ENCODE peak calls at places on chromosome 1, in ten cellular contexts. One of them, this sample, is unnamed.

GRCh38 chr1:194295690-194296089 is 1109.3 kb upstream of the B3GALT2 start:
- DNase-seq in ureter: no peak
- DNase-seq in iPS DF 19.7: peak; percentile 23
- DNase-seq in CMK: no peak
- DNase-seq in H7: peak; percentile 3
- DNase-seq in HT1080: peak; percentile 11
- DNase-seq in lung: no peak
- DNase-seq in skeletal muscle cell: no peak
- DNase-seq in kidney tubule cell: peak; percentile 49
- DNase-seq in neural crest cell: no peak
- DNase-seq in this sample: no peak

GRCh38 chr1:246508897-246509688 is 2.0 kb upstream of the SMYD3 start:
- DNase-seq in ureter: no peak
- DNase-seq in iPS DF 19.7: no peak
- DNase-seq in CMK: no peak
- DNase-seq in H7: peak; percentile 46
- DNase-seq in HT1080: no peak
- DNase-seq in lung: no peak
- DNase-seq in skeletal muscle cell: no peak
- DNase-seq in kidney tubule cell: no peak
- DNase-seq in neural crest cell: no peak
- DNase-seq in this sample: no peak

GRCh38 chr1:36083635-36084501 is at the start of gene TEKT2:
- DNase-seq in ureter: no peak
- DNase-seq in iPS DF 19.7: no peak
- DNase-seq in CMK: peak; percentile 45
- DNase-seq in H7: peak; percentile 98
- DNase-seq in HT1080: no peak
- DNase-seq in lung: peak; percentile 42
- DNase-seq in skeletal muscle cell: no peak
- DNase-seq in kidney tubule cell: peak; percentile 27
- DNase-seq in neural crest cell: peak; percentile 68
- DNase-seq in this sample: peak; percentile 87

GRCh38 chr1:241950390-241950789 is 7.2 kb upstream of the BECN2 start:
- DNase-seq in ureter: no peak
- DNase-seq in iPS DF 19.7: no peak
- DNase-seq in CMK: no peak
- DNase-seq in H7: no peak
- DNase-seq in HT1080: no peak
- DNase-seq in lung: no peak
- DNase-seq in skeletal muscle cell: peak; percentile 59
- DNase-seq in kidney tubule cell: peak; percentile 28
- DNase-seq in neural crest cell: no peak
- DNase-seq in this sample: peak; percentile 42

GRCh38 chr1:201536542-201536941 is 2.4 kb upstream of the NAV1 start:
- DNase-seq in ureter: no peak
- DNase-seq in iPS DF 19.7: no peak
- DNase-seq in CMK: no peak
- DNase-seq in H7: no peak
- DNase-seq in HT1080: peak; percentile 81
- DNase-seq in lung: no peak
- DNase-seq in skeletal muscle cell: no peak
- DNase-seq in kidney tubule cell: peak; percentile 80
- DNase-seq in neural crest cell: no peak
- DNase-seq in this sample: peak; percentile 35

GRCh38 chr1:17780916-17781315 is 25.8 kb downstream of the ACTL8 start:
- DNase-seq in ureter: no peak
- DNase-seq in iPS DF 19.7: no peak
- DNase-seq in CMK: no peak
- DNase-seq in H7: no peak
- DNase-seq in HT1080: no peak
- DNase-seq in lung: no peak
- DNase-seq in skeletal muscle cell: no peak
- DNase-seq in kidney tubule cell: no peak
- DNase-seq in neural crest cell: no peak
- DNase-seq in this sample: no peak

GRCh38 chr1:191615422-191615821 is 542.8 kb upstream of the RGS18 start:
- DNase-seq in ureter: no peak
- DNase-seq in iPS DF 19.7: no peak
- DNase-seq in CMK: no peak
- DNase-seq in H7: no peak
- DNase-seq in HT1080: no peak
- DNase-seq in lung: no peak
- DNase-seq in skeletal muscle cell: no peak
- DNase-seq in kidney tubule cell: no peak
- DNase-seq in neural crest cell: no peak
- DNase-seq in this sample: no peak

GRCh38 chr1:1197188-1197500 is 9.2 kb downstream of the TNFRSF18 start:
- DNase-seq in ureter: no peak
- DNase-seq in iPS DF 19.7: no peak
- DNase-seq in CMK: no peak
- DNase-seq in H7: no peak
- DNase-seq in HT1080: no peak
- DNase-seq in lung: no peak
- DNase-seq in skeletal muscle cell: no peak
- DNase-seq in kidney tubule cell: no peak
- DNase-seq in neural crest cell: no peak
- DNase-seq in this sample: no peak

GRCh38 chr1:67988066-67988465 is 62.4 kb downstream of the DIRAS3 start:
- DNase-seq in ureter: no peak
- DNase-seq in iPS DF 19.7: no peak
- DNase-seq in CMK: no peak
- DNase-seq in H7: no peak
- DNase-seq in HT1080: no peak
- DNase-seq in lung: no peak
- DNase-seq in skeletal muscle cell: no peak
- DNase-seq in kidney tubule cell: no peak
- DNase-seq in neural crest cell: no peak
- DNase-seq in this sample: no peak

GRCh38 chr1:213951876-213952275 is 35.9 kb upstream of the PROX1 start:
- DNase-seq in ureter: no peak
- DNase-seq in iPS DF 19.7: no peak
- DNase-seq in CMK: no peak
- DNase-seq in H7: no peak
- DNase-seq in HT1080: no peak
- DNase-seq in lung: no peak
- DNase-seq in skeletal muscle cell: no peak
- DNase-seq in kidney tubule cell: no peak
- DNase-seq in neural crest cell: no peak
- DNase-seq in this sample: no peak

GRCh38 chr1:6163191-6163972 is 16.7 kb downstream of the CHD5 start:
- DNase-seq in ureter: no peak
- DNase-seq in iPS DF 19.7: no peak
- DNase-seq in CMK: no peak
- DNase-seq in H7: no peak
- DNase-seq in HT1080: no peak
- DNase-seq in lung: no peak
- DNase-seq in skeletal muscle cell: no peak
- DNase-seq in kidney tubule cell: no peak
- DNase-seq in neural crest cell: no peak
- DNase-seq in this sample: no peak

GRCh38 chr1:147084273-147085096 is 87.8 kb downstream of the PRKAB2 start:
- DNase-seq in ureter: peak; percentile 65
- DNase-seq in iPS DF 19.7: peak; percentile 85
- DNase-seq in CMK: peak; percentile 56
- DNase-seq in H7: peak; percentile 87
- DNase-seq in HT1080: peak; percentile 98
- DNase-seq in lung: peak; percentile 65
- DNase-seq in skeletal muscle cell: peak; percentile 81
- DNase-seq in kidney tubule cell: peak; percentile 97
- DNase-seq in neural crest cell: peak; percentile 68
- DNase-seq in this sample: peak; percentile 69

This sample was measured in SJCRH30.